ENCODE peak calls at places on chromosome 6, in seven cellular contexts. A is IMR-90, I is HepG2, V is stomach, E is breast epithelium, N is right lobe of liver, R is uterus. D is an unnamed sample. For H3K27me3, the result is how much of the 10 kb centered on the place peaks cover.

GRCh38 chr6:10431423-10432164 is 16.7 kb upstream of the TFAP2A start:
- DNase-seq in A (no peak), I (no peak), V (no peak), E (no peak), N (no peak), R (no peak), D (no peak)

GRCh38 chr6:145147559-145147958 is 587.8 kb downstream of the EPM2A start:
- DNase-seq in A (peak), I (no peak), V (no peak), E (no peak), N (no peak), R (no peak), D (no peak)

GRCh38 chr6:1029196-1029595 is 282.7 kb upstream of the FOXQ1 start:
- DNase-seq in A (no peak), I (no peak), V (no peak), E (no peak), N (no peak), R (no peak), D (no peak)

GRCh38 chr6:8082954-8083858 is 19.0 kb upstream of the BLOC1S5 start:
- DNase-seq in A (peak), I (no peak), V (peak), E (no peak), N (no peak), R (no peak), D (peak)

GRCh38 chr6:109039795-109040194 is 54.9 kb downstream of the SESN1 start:
- DNase-seq in A (no peak), I (no peak), V (no peak), E (no peak), N (no peak), R (no peak), D (no peak)

GRCh38 chr6:105884426-105884825 is 201.7 kb upstream of the PRDM1 start:
- DNase-seq in A (no peak), I (no peak), V (no peak), E (no peak), N (no peak), R (no peak), D (no peak)

GRCh38 chr6:71190809-71191208 is 97.8 kb upstream of the OGFRL1 start:
- DNase-seq in A (peak), I (peak), V (no peak), E (no peak), N (no peak), R (no peak), D (no peak)

GRCh38 chr6:167791780-167792478 is 34.8 kb upstream of the AFDN start:
- DNase-seq in A (no peak), I (no peak), V (no peak), E (peak), N (no peak), R (no peak), D (no peak)

GRCh38 chr6:151705994-151706733 is 101.3 kb upstream of the ESR1 start:
- DNase-seq in A (no peak), I (no peak), V (no peak), E (no peak), N (no peak), R (no peak), D (no peak)

GRCh38 chr6:21229061-21229460 is 364.5 kb upstream of the SOX4 start:
- DNase-seq in A (peak), I (no peak), V (no peak), E (no peak), N (no peak), R (no peak), D (no peak)

GRCh38 chr6:7086488-7086887 is 21.3 kb upstream of the RREB1 start:
- DNase-seq in A (peak), I (no peak), V (peak), E (no peak), N (peak), R (peak), D (no peak)

GRCh38 chr6:81613606-81614005 is 138.9 kb downstream of the TENT5A start:
- DNase-seq in A (peak), I (no peak), V (no peak), E (no peak), N (no peak), R (no peak), D (no peak)

GRCh38 chr6:123888779-123889513 is 85.3 kb downstream of the NKAIN2 start:
- DNase-seq in A (no peak), I (no peak), V (no peak), E (no peak), N (no peak), R (no peak), D (no peak)

GRCh38 chr6:154154389-154154967 is 115.4 kb downstream of the OPRM1 start:
- DNase-seq in A (peak), I (peak), V (peak), E (no peak), N (no peak), R (peak), D (peak)

GRCh38 chr6:161511455-161512159 is 237.7 kb upstream of the AGPAT4 start:
- DNase-seq in A (no peak), I (no peak), V (no peak), E (no peak), N (no peak), R (no peak), D (no peak)

GRCh38 chr6:16311763-16312162 is 73.4 kb downstream of the GMPR start:
- DNase-seq in A (no peak), I (no peak), V (no peak), E (no peak), N (no peak), R (no peak), D (no peak)

GRCh38 chr6:10177703-10178102 is 237.2 kb downstream of the TFAP2A start:
- DNase-seq in A (no peak), I (no peak), V (no peak), E (no peak), N (no peak), R (no peak), D (no peak)

GRCh38 chr6:117920493-117920845 is 13.4 kb downstream of the SLC35F1 start:
- DNase-seq in A (no peak), I (peak), V (no peak), E (no peak), N (no peak), R (no peak), D (no peak)

GRCh38 chr6:56802570-56802969 is 152.3 kb upstream of the BEND6 start:
- DNase-seq in A (peak), I (peak), V (no peak), E (no peak), N (no peak), R (no peak), D (no peak)

GRCh38 chr6:157682856-157683481 is 140.1 kb upstream of the SNX9 start:
- DNase-seq in A (peak), I (peak), V (no peak), E (no peak), N (no peak), R (peak), D (no peak)

GRCh38 chr6:4354181-4354580 is 218.8 kb upstream of the ECI2 start:
- DNase-seq in A (no peak), I (no peak), V (peak), E (no peak), N (no peak), R (no peak), D (no peak)

GRCh38 chr6:29942275-29943052 is at the start of gene HLA-A:
- DNase-seq in A (peak), I (peak), V (peak), E (peak), N (peak), R (peak), D (peak)

GRCh38 chr6:112839525-112839961 is 492.4 kb downstream of the RFPL4B start:
- DNase-seq in A (peak), I (no peak), V (no peak), E (no peak), N (no peak), R (no peak), D (no peak)

GRCh38 chr6:130517444-130517931 is 151.7 kb downstream of the TMEM200A start:
- DNase-seq in A (peak), I (no peak), V (no peak), E (no peak), N (no peak), R (no peak), D (no peak)

GRCh38 chr6:20680697-20681165 is 146.5 kb downstream of the CDKAL1 start:
- DNase-seq in A (peak), I (no peak), V (no peak), E (no peak), N (no peak), R (no peak), D (no peak)

DNA sequence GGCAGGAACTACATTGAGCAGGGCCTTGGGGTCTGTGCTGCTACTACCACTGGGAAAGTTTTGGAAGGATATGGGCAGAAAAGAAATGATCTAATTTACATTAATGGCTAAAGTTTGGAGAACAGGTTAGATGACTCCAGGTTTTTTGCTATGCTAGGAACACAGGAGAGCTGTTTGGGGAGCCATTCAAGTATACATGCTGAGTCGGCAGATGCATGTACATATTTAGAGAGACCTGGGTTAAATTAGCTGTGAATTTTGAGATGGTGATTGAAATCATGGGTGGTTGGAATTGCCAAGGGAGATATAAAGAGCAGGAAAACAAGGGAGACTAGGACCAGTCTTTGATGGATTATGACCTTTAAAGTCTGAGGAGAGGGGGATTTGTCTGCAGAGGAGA is 113.1 kb upstream of the BACH2 start:
- DNase-seq in A (no peak), I (no peak), V (no peak), E (no peak), N (no peak), R (no peak), D (no peak)
- H3K27me3 ChIP-seq in A (under half), I (under half), V (under half), E (under half), N (under half), R (under half), D (under half)

GRCh38 chr6:43247115-43247999 is 4.1 kb downstream of the TTBK1 start:
- DNase-seq in A (peak), I (peak), V (peak), E (peak), N (peak), R (peak), D (peak)
- TF ChIP-seq POLR2A in A (no peak), I (no peak), V (no peak), E (no peak), N (no peak), R (no peak), D (peak)

GRCh38 chr6:90221403-90221802 is 75.2 kb downstream of the BACH2 start:
- DNase-seq in A (no peak), I (no peak), V (no peak), E (no peak), N (no peak), R (no peak), D (no peak)
- TF ChIP-seq CTCF in A (no peak), I (no peak), V (no peak), E (no peak), N (no peak), R (no peak), D (no peak)

GRCh38 chr6:150056916-150057315 is 12.0 kb downstream of the ULBP3 start:
- DNase-seq in A (no peak), I (no peak), V (no peak), E (no peak), N (no peak), R (no peak), D (no peak)
- H3K27me3 ChIP-seq in A (under half), I (under half), V (under half), E (under half), N (under half), R (under half), D (under half)

DNA sequence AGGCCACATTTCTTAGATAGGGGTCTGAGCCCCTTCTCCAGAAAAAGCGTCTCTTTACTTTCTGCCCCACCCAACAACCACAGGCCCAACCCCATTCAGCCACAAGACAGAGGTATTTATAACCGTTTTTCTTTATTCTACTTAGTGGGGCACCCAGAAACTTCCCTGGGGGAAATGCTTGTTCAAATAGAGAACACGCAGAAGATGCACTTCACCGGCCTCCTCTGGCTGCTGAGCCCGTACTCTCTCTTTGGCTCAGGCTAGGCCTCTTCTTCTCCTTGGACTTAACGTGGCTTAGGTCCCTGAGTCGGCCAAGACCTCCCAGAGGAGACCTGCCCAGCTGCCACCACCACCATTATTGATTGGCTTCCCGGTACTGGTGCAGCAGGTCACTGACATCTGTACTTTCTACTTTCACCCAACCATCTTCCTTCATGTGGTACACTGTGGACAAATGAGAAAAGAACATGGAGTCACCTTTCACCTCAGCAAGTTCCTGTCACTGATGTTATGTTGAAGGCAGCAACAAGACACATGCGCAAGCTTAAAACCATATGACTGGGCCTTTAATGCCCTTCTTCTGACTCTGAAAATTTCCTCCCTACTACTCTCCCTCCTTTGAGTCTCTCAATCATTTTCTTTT is 2.2 kb upstream of the TAP2 start:
- DNase-seq in A (no peak), I (no peak), V (no peak), E (no peak), N (no peak), R (no peak), D (no peak)
- TF ChIP-seq POLR2A in A (no peak), I (no peak), V (no peak), E (no peak), N (no peak), R (no peak), D (no peak)

GRCh38 chr6:73983367-73983766 is 287.4 kb downstream of the CD109 start:
- DNase-seq in A (peak), I (no peak), V (no peak), E (no peak), N (no peak), R (no peak), D (no peak)

GRCh38 chr6:73984851-73985250 is 288.8 kb downstream of the CD109 start:
- DNase-seq in A (no peak), I (no peak), V (no peak), E (no peak), N (no peak), R (no peak), D (no peak)

GRCh38 chr6:73985891-73986290 is 289.9 kb downstream of the CD109 start:
- DNase-seq in A (no peak), I (no peak), V (no peak), E (no peak), N (no peak), R (no peak), D (no peak)
- TF ChIP-seq CTCF in A (no peak), I (peak), V (no peak), E (no peak), N (peak), R (no peak), D (no peak)

GRCh38 chr6:100446115-100446921 is 18.4 kb downstream of the SIM1 start:
- DNase-seq in A (no peak), I (no peak), V (no peak), E (no peak), N (no peak), R (no peak), D (peak)
- H3K27me3 ChIP-seq in A (half or more), I (under half), V (half or more), E (under half), N (under half), R (under half), D (under half)

DNA sequence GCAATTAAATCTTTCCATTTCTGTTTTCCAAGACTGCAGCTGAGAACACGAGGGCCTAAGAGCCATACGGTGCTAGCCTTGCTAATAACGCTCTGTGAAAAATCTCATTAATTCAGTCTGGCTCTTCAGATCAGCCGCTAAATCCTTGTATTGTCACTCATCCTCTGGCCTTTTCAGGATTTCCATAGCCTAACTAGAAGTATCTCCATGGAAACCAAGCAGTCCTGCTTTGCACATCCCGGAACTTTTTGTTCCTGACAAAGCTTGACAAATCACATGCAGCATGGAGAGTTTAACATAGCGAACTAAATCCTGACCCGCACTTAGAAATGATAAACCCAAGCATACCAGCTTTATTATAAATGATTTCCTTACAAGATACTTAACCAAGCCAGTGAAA is 383.7 kb downstream of the CD83 start:
- DNase-seq in A (no peak), I (no peak), V (no peak), E (no peak), N (no peak), R (no peak), D (no peak)
- TF ChIP-seq POLR2A in A (no peak), I (no peak), V (no peak), E (no peak), N (no peak), R (no peak), D (no peak)